ENCODE peak calls at places on chromosomes 4 and X, in nine cellular contexts. D is neuronal stem cell; B is cardiac muscle cell; S is tibial artery; N is suprapubic skin; V is pancreas; H is CD8-positive, alpha-beta memory T cell; E is hepatocyte; K is K562. P is an unnamed sample.

GRCh38 chrX:97039363-97040029 is 155.8 kb downstream of the RPA4 start:
- DNase-seq in H (no peak), S (peak; percentile 21), K (no peak), V (peak; percentile 6), D (no peak), E (peak; percentile 42), N (no peak), B (peak; percentile 81), P (peak; percentile 48)

GRCh38 chr4:113885291-113885690 is 94.2 kb downstream of the ARSJ start:
- DNase-seq in D (no peak), S (no peak), B (no peak), H (no peak), K (no peak), N (no peak), V (no peak), E (no peak), P (no peak)

GRCh38 chrX:1925053-1925481 is 310.2 kb downstream of the ASMT start:
- DNase-seq in H (no peak), S (no peak), N (no peak), K (no peak), V (no peak), B (no peak), D (peak; percentile 68), E (peak; percentile 12), P (no peak)

GRCh38 chr4:20422398-20422797 is 170.7 kb downstream of the SLIT2 start:
- DNase-seq in K (peak; percentile 42), H (no peak), V (peak; percentile 9), B (peak; percentile 76), D (peak; percentile 33), E (peak; percentile 71), S (no peak), N (no peak), P (peak; percentile 60)

GRCh38 chr4:102219143-102219542 is 126.1 kb downstream of the SLC39A8 start:
- DNase-seq in E (no peak), V (no peak), S (no peak), H (no peak), K (no peak), B (no peak), N (no peak), D (no peak), P (no peak)

GRCh38 chr4:98517444-98518021 is 140.9 kb downstream of the TSPAN5 start:
- DNase-seq in V (no peak), K (no peak), N (no peak), B (peak; percentile 81), H (no peak), E (no peak), D (no peak), S (no peak), P (no peak)

GRCh38 chr4:145333786-145334185 is 147.9 kb upstream of the SMAD1 start:
- DNase-seq in N (no peak), S (no peak), V (peak; percentile 64), D (no peak), B (no peak), H (no peak), K (no peak), E (no peak), P (no peak)

GRCh38 chrX:68941385-68941952 is 112.6 kb downstream of the EFNB1 start:
- DNase-seq in N (peak; percentile 44), K (no peak), B (peak; percentile 43), H (no peak), S (no peak), V (no peak), D (no peak), E (no peak), P (peak; percentile 8)

GRCh38 chrX:39253551-39253950 is 452.3 kb downstream of the MID1IP1 start:
- DNase-seq in K (no peak), E (no peak), H (no peak), S (no peak), V (no peak), B (peak; percentile 0), N (no peak), D (no peak), P (no peak)

GRCh38 chr4:15479089-15479912 is 9.6 kb downstream of the CC2D2A start:
- DNase-seq in D (peak; percentile 80), K (peak; percentile 22), E (peak; percentile 86), V (peak; percentile 31), N (no peak), S (peak; percentile 37), B (peak; percentile 94), H (no peak), P (no peak)

GRCh38 chr4:158856852-158857251 is 88.0 kb downstream of the FNIP2 start:
- DNase-seq in D (no peak), K (no peak), H (no peak), V (no peak), N (no peak), S (no peak), B (peak; percentile 71), E (peak; percentile 41), P (no peak)

GRCh38 chrX:153703036-153703370 is 15.3 kb downstream of the SLC6A8 start:
- DNase-seq in K (no peak), S (no peak), N (no peak), H (no peak), V (peak; percentile 75), D (no peak), E (no peak), B (peak; percentile 80), P (peak; percentile 73)

GRCh38 chr4:25100156-25100555 is 60.1 kb downstream of the SEPSECS start:
- DNase-seq in B (no peak), K (no peak), S (no peak), E (no peak), H (no peak), V (no peak), D (no peak), N (no peak), P (no peak)

GRCh38 chr4:3713346-3713745 is 52.8 kb upstream of the ADRA2C start:
- DNase-seq in S (no peak), B (no peak), V (no peak), E (no peak), K (no peak), D (no peak), H (no peak), N (no peak), P (no peak)

GRCh38 chrX:153882086-153882498 is 3.9 kb downstream of the L1CAM start:
- DNase-seq in D (no peak), S (no peak), E (no peak), B (no peak), N (no peak), K (no peak), V (no peak), H (no peak), P (no peak)

GRCh38 chr4:103634236-103634635 is 85.5 kb downstream of the TACR3 start:
- DNase-seq in V (no peak), S (no peak), K (no peak), N (no peak), E (no peak), D (no peak), B (no peak), H (no peak), P (no peak)

GRCh38 chrX:129488359-129488758 is 34.9 kb downstream of the SMARCA1 start:
- DNase-seq in K (no peak), B (no peak), N (no peak), D (no peak), E (no peak), S (no peak), V (no peak), H (no peak), P (no peak)

DNA sequence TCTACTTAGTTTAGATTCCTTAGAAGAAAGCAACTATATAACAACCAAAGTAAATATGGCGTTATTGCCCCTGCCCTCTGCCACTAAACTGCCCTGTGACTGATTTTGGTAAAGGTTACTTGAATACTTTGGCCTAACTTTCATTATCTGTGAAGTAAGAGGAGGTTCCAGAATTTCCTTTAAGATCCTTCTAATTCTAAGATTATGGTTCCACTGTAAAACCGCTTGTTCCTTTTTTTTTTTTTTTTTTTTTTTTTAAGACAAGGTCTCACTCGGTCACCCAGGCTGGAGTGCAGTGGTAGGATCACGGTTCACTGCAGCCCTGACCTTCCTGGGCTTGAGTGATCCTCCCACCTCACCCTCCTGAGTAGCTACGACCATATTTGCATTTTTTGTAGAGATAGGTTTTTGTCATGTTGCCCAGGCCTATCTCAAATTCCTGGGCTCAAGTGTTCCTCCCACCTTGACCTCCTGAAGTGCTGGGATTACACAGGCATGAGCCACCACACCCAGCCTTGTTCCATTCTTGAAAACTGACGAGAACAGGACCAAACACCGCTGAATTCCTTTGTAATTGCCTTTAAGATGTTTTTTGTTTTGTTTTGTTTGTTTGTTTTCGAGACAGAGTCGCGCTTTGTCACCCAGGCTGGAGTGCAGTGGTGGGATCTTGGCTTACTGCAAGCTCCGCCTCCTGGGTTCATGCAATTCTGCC is 7.0 kb downstream of the PDS5A start:
- DNase-seq in K (no peak), D (no peak), S (no peak), E (no peak), H (no peak), N (peak; percentile 5), B (peak; percentile 45), V (no peak), P (no peak)
- H3K27ac ChIP-seq in K (peak overlapping the region; percentile 58), D (peak overlapping the region; percentile 23), S (no peak overlapping the region), E (peak overlapping the region; percentile 52), H (no peak overlapping the region), N (no peak overlapping the region), B (peak overlapping the region; percentile 77), V (no peak overlapping the region), P (no peak overlapping the region)

GRCh38 chr4:12500409-12500808 is 983.7 kb downstream of the RAB28 start:
- DNase-seq in K (no peak), D (no peak), E (no peak), B (no peak), S (no peak), N (no peak), H (no peak), V (no peak), P (no peak)
- H3K27ac ChIP-seq in K (no peak overlapping the region), D (no peak overlapping the region), E (peak overlapping the region; percentile 49), B (peak overlapping the region; percentile 57), S (no peak overlapping the region), N (no peak overlapping the region), H (no peak overlapping the region), V (no peak overlapping the region), P (peak overlapping the region; percentile 27)

DNA sequence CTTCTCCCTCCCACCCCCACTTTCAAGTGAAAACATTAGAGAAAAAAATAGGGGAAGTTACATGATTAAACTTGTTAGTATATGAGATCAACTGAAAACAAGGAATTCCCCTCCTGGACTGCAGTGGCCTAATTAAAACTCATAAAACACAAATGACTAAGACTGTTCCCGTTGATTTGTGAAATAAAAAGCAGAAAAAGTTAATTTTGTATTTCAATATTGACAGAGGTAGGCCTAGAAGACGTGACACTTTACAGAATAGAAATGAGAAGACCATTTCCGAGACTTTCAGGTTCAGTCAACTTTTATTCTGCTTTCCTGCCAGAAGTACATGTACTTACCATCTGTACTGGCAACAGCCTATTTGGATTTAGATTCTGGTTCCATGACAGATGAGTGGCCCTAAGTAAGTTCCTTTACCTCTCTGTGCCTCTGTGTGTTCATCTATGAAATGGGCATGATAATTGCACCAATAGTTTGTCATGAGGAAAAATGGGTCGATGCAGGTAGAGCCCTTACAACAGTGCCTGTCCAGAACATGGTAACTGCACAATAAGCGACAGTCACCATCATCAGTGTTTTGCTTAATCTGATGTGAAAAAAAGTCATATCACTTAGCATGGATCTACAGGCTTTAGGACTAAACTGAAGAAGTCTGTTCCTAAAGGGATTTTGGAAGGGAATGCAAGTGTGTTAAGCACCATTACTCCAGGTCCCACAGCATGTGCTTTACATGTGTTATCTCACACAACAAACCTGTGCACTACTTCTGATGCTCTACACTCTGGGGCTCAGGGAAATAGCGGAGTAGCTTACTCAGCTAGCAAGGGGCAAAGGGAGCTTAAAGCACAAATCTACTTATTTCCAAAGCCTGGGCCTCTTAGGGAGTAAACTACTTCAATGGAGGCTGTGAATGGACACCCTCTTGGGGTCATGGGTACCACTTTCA is 562.3 kb upstream of the DIPK2B start:
- DNase-seq in E (no peak), V (no peak), N (no peak), H (no peak), B (no peak), D (no peak), K (no peak), S (no peak), P (no peak)
- H3K27ac ChIP-seq in E (no peak overlapping the region), V (no peak overlapping the region), N (no peak overlapping the region), H (no peak overlapping the region), B (no peak overlapping the region), D (no peak overlapping the region), K (no peak overlapping the region), S (no peak overlapping the region), P (peak overlapping the region; percentile 26)

GRCh38 chr4:137609693-137610450 is 77.6 kb upstream of the PCDH18 start:
- DNase-seq in E (peak; percentile 46), B (peak; percentile 74), K (no peak), H (no peak), N (no peak), S (no peak), V (no peak), D (no peak), P (no peak)
- H3K27ac ChIP-seq in E (peak overlapping the region; percentile 72), B (no peak overlapping the region), K (no peak overlapping the region), H (no peak overlapping the region), N (peak overlapping the region; percentile 15), S (peak overlapping the region; percentile 57), V (no peak overlapping the region), D (no peak overlapping the region), P (peak overlapping the region; percentile 51)

P was measured in transverse colon.